ENCODE peak calls at places on chromosomes 7 and 10, in four cellular contexts. T is A549, V is HepG2, G is GM12878. Y is an unnamed sample.

GRCh38 chr7:56107954-56108258 is 1.6 kb upstream of the CHCHD2 start:
- DNase-seq in V (no peak), G (no peak), T (no peak), Y (no peak)

GRCh38 chr10:128036011-128036615 is 90.1 kb downstream of the MKI67 start:
- DNase-seq in V (no peak), G (no peak), T (no peak), Y (no peak)

GRCh38 chr7:119283353-119283752 is 989.6 kb upstream of the KCND2 start:
- DNase-seq in T (no peak), V (no peak), G (no peak), Y (no peak)

GRCh38 chr10:8312079-8312478 is 257.6 kb downstream of the GATA3 start:
- DNase-seq in G (no peak), T (no peak), V (no peak), Y (no peak)

GRCh38 chr7:116884691-116885090 is 22.3 kb downstream of the CAPZA2 start:
- DNase-seq in G (no peak), V (no peak), T (no peak), Y (no peak)

GRCh38 chr10:47239211-47239610 is 60.8 kb upstream of the GDF10 start:
- DNase-seq in T (no peak), V (no peak), G (no peak), Y (no peak)

GRCh38 chr10:62335326-62335725 is 38.8 kb upstream of the ZNF365 start:
- DNase-seq in G (no peak), T (no peak), V (no peak), Y (no peak)

GRCh38 chr7:101856488-101857357 is 39.3 kb downstream of the CUX1 start:
- DNase-seq in G (peak), V (peak), T (peak), Y (peak)

GRCh38 chr7:95430864-95431263 is 4.0 kb downstream of the PON2 start:
- DNase-seq in T (peak), V (peak), G (no peak), Y (no peak)

GRCh38 chr7:137609500-137609899 is 237.3 kb downstream of the DGKI start:
- DNase-seq in V (no peak), G (no peak), T (no peak), Y (no peak)

GRCh38 chr7:132410385-132410784 is 165.9 kb downstream of the PLXNA4 start:
- DNase-seq in V (no peak), T (no peak), G (no peak), Y (no peak)

GRCh38 chr7:82677493-82677892 is 233.9 kb upstream of the CACNA2D1 start:
- DNase-seq in V (no peak), G (no peak), T (no peak), Y (no peak)

GRCh38 chr10:27503498-27504006 is 552 bp upstream of the RAB18 start:
- DNase-seq in V (no peak), T (no peak), G (no peak), Y (no peak)

GRCh38 chr7:78863248-78863647 is 590.2 kb downstream of the MAGI2 start:
- DNase-seq in V (no peak), G (no peak), T (no peak), Y (no peak)

GRCh38 chr10:784377-784758 is 94.9 kb upstream of the DIP2C start:
- DNase-seq in V (no peak), T (no peak), G (no peak), Y (no peak)

GRCh38 chr10:77180794-77181193 is 456.8 kb downstream of the KCNMA1 start:
- DNase-seq in G (no peak), T (no peak), V (no peak), Y (no peak)

GRCh38 chr7:83475403-83475802 is 173.5 kb downstream of the SEMA3E start:
- DNase-seq in V (peak), T (no peak), G (no peak), Y (no peak)

GRCh38 chr7:144137501-144137900 is 14.5 kb downstream of the OR2A14 start:
- DNase-seq in T (no peak), V (no peak), G (no peak), Y (no peak)

GRCh38 chr10:96387151-96387550 is 28.3 kb upstream of the OPALIN start:
- DNase-seq in V (no peak), G (no peak), T (no peak), Y (no peak)

GRCh38 chr10:65670087-65670486 is 1255.7 kb upstream of the LRRTM3 start:
- DNase-seq in V (no peak), G (no peak), T (no peak), Y (no peak)

GRCh38 chr7:135537453-135537852 is 20.3 kb upstream of the NUP205 start:
- DNase-seq in V (no peak), G (no peak), T (no peak), Y (no peak)

GRCh38 chr7:17716816-17717215 is 223.5 kb downstream of the SNX13 start:
- DNase-seq in T (no peak), G (no peak), V (no peak), Y (no peak)

GRCh38 chr7:76060842-76061241 is 12.9 kb downstream of the MDH2 start:
- DNase-seq in G (no peak), V (no peak), T (no peak), Y (no peak)

GRCh38 chr7:114879554-114879953 is 42.3 kb upstream of the MDFIC start:
- DNase-seq in V (no peak), G (no peak), T (no peak), Y (no peak)

GRCh38 chr7:117982071-117983055 is 109.1 kb upstream of the CTTNBP2 start:
- DNase-seq in G (no peak), T (no peak), V (no peak), Y (no peak)

GRCh38 chr7:151694828-151695580 is 175.3 kb upstream of the RHEB start:
- DNase-seq in V (peak), G (no peak), T (no peak), Y (no peak)

GRCh38 chr7:128829391-128830166 is 627 bp upstream of the FLNC start:
- DNase-seq in G (no peak), T (no peak), V (no peak), Y (peak)
- TF ChIP-seq CHD4 in G (no peak), T (no peak), V (no peak), Y (peak)

GRCh38 chr7:7976677-7977076 is 8.1 kb downstream of the GLCCI1 start:
- DNase-seq in V (no peak), T (no peak), G (no peak), Y (no peak)
- TF ChIP-seq CHD4 in V (no peak), T (no peak), G (no peak), Y (no peak)

GRCh38 chr10:10821926-10822325 is 195.7 kb upstream of the CELF2 start:
- DNase-seq in T (no peak), G (no peak), V (no peak), Y (no peak)
- TF ChIP-seq CHD4 in T (no peak), G (no peak), V (no peak), Y (no peak)

GRCh38 chr10:50334273-50334672 is 83.0 kb upstream of the ASAH2 start:
- DNase-seq in T (no peak), G (no peak), V (no peak), Y (no peak)
- TF ChIP-seq CHD4 in T (no peak), G (no peak), V (no peak), Y (no peak)

DNA sequence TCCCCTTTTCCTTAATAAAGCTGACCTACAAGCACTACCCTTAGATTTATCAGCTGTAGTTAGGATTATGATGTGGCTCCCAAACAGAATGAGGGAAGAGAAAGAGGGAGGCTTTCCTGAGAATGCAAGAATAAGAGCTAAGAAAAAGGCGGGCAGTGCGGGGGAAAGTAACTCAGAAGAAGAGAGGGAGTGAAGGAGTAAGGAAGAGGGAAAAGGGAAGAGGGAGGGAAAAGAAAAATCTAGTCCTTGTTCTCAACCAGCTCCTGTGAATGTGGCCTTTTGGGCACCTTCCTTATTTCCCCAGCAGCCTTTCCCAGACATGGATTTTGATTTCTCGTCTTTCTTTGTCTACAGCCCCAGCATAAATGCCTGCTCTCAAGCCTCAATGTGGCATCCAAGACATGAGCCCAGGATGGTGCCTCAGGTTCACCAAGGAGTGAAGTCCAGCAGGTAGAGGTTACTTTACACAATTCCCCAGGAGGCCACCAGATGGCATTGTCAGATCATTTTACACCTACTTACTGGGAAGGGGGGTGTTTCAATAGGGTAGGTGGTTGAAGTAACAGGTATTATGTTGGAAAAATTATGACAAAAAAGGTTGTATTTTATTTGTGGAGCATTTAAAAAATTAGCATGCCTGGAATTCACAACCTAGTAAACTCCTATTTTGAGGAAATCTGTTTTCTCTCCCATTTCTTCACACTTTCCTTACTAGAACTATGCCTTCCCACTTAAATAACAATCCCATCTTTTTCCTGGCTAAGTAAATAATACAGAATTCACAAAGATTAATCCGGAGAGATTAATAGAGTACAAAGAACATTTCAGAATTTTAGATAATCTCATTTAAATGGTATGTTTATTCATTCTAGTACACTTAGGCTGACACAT is 106.5 kb downstream of the HTR7 start:
- DNase-seq in V (peak), T (peak), G (peak), Y (peak)
- TF ChIP-seq CHD4 in V (no peak), T (no peak), G (no peak), Y (no peak)

DNA sequence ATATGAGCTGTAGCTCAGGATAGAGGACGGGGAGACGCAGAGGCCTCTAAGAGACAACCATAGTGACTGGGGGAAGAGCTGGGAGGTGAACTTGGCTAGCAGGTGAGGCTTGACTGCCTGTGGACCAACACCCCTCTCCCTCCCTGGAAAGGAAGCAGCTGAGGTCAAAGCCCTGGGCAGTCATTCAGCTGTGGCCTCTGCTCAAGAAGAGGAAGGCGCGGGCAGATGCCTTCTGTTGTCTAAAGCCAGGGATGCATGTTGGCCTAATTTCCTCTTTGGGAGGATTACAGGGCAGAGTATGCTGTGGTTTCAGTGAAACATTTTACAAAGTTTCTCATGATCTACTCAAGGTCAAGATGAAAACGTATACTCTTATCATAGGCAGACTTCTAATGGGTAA is 327.1 kb downstream of the PRPF18 start:
- DNase-seq in T (no peak), G (peak), V (no peak), Y (no peak)
- TF ChIP-seq CHD4 in T (no peak), G (no peak), V (no peak), Y (no peak)

GRCh38 chr10:79248341-79248931 is 98.8 kb upstream of the PPIF start:
- DNase-seq in G (no peak), V (no peak), T (no peak), Y (no peak)

GRCh38 chr10:79252450-79252849 is 94.8 kb upstream of the PPIF start:
- DNase-seq in V (no peak), G (no peak), T (no peak), Y (no peak)

GRCh38 chr10:79249156-79250121 is 97.8 kb upstream of the PPIF start:
- DNase-seq in T (no peak), V (no peak), G (peak), Y (no peak)

GRCh38 chr10:79247373-79248137 is 99.7 kb upstream of the PPIF start:
- DNase-seq in V (no peak), T (no peak), G (no peak), Y (no peak)

DNA sequence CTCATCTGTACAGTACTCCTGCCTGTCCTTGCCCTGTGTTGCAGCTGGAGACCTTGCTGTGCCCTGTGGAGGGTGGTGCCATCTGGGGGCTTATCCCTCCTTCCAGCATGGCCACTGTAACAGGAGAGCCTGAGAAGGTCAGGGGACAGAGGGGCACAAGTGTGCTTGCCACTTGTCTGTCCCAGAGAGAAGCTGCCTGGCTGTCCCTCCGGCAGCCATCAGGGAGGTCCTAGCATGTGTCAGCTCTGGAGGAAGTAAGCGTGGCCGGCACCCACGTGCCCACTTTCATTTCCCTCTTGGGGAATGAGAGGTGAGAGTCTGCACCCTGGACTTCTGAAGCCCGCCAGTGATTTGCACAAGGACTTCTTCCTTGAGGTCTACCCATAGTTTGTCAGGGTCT is 97.0 kb upstream of the PPIF start:
- DNase-seq in T (no peak), V (no peak), G (no peak), Y (no peak)
- TF ChIP-seq CHD4 in T (no peak), V (no peak), G (no peak), Y (no peak)

GRCh38 chr10:73060738-73061635 is 35.7 kb downstream of the P4HA1 start:
- DNase-seq in T (peak), V (peak), G (no peak), Y (peak)
- TF ChIP-seq CHD4 in T (no peak), V (no peak), G (no peak), Y (no peak)

GRCh38 chr10:43458227-43458626 is 21.3 kb downstream of the ZNF487 start:
- DNase-seq in T (no peak), G (no peak), V (no peak), Y (no peak)

DNA sequence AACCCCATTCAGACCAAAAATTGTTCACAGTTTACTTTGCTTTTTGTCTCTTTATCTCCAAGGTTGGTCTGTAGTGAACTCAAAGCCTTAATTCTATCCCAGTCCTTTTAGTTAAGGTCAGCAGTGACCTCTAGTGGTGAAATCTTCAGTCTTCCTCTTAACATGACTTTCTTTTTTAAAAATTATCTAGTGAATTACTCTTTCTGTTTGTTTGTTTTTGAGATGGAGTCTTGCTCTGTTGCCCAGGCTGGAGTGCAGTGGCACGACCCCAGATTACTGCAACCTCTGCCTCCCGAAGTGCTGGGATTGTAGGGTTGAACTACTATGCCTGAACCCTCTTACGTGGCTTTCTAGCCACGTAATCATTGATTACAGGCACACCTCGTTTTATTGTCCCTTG is 25.0 kb downstream of the ZNF487 start:
- DNase-seq in G (no peak), T (peak), V (peak), Y (peak)
- TF ChIP-seq CHD4 in G (no peak), T (no peak), V (no peak), Y (no peak)

GRCh38 chr10:119546009-119546408 is 3.5 kb upstream of the RGS10 start:
- DNase-seq in V (no peak), G (no peak), T (no peak), Y (no peak)
- TF ChIP-seq CHD4 in V (no peak), G (no peak), T (no peak), Y (no peak)